ENCODE peak calls at places on chromosomes 1 and 21, in six cellular contexts. N, J, X, F, S and O are unnamed samples.

GRCh38 chr1:64082459-64082858 is 121.0 kb upstream of the UBE2U start:
- DNase-seq in X (no peak), F (no peak), S (no peak), N (no peak), J (no peak), O (no peak)

GRCh38 chr1:17012775-17013501 is 1.2 kb upstream of the ATP13A2 start:
- DNase-seq in J (no peak), F (no peak), X (peak), N (no peak), S (peak), O (peak)

GRCh38 chr1:74368335-74368734 is 133.1 kb downstream of the TNNI3K start:
- DNase-seq in F (no peak), X (no peak), J (no peak), N (no peak), S (no peak), O (no peak)

GRCh38 chr1:209825591-209826433 is 2.0 kb upstream of the UTP25 start:
- DNase-seq in F (no peak), S (no peak), X (no peak), J (peak), N (no peak), O (no peak)

GRCh38 chr1:82486969-82487368 is 686.2 kb downstream of the ADGRL2 start:
- DNase-seq in S (no peak), F (no peak), J (no peak), X (no peak), N (no peak), O (no peak)

GRCh38 chr1:244010191-244010590 is 40.9 kb upstream of the ZBTB18 start:
- DNase-seq in X (no peak), N (no peak), S (peak), J (no peak), F (no peak), O (no peak)

GRCh38 chr1:44803312-44804095 is 3.3 kb downstream of the PLK3 start:
- DNase-seq in J (no peak), N (no peak), X (peak), F (no peak), S (no peak), O (peak)

GRCh38 chr1:53731779-53732305 is 7.1 kb downstream of the GLIS1 start:
- DNase-seq in J (no peak), S (no peak), N (no peak), X (no peak), F (no peak), O (no peak)

GRCh38 chr1:27966402-27967105 is 6.8 kb downstream of the XKR8 start:
- DNase-seq in F (no peak), X (no peak), N (no peak), S (no peak), J (no peak), O (no peak)

GRCh38 chr1:15684468-15685283 is 556 bp downstream of the PLEKHM2 start:
- DNase-seq in F (peak), J (peak), N (peak), S (peak), X (peak), O (peak)

GRCh38 chr21:45128613-45129226 is 54.3 kb downstream of the ADARB1 start:
- DNase-seq in F (peak), J (peak), N (peak), S (peak), X (peak), O (peak)

GRCh38 chr1:180257028-180257386 is 26.9 kb downstream of the LHX4 start:
- DNase-seq in S (no peak), J (no peak), F (no peak), N (no peak), X (no peak), O (no peak)

GRCh38 chr1:151144474-151145157 is 1.8 kb downstream of the SEMA6C start:
- DNase-seq in N (no peak), F (peak), J (no peak), X (no peak), S (peak), O (no peak)

GRCh38 chr1:50174101-50174500 is 65.4 kb downstream of the ELAVL4 start:
- DNase-seq in X (no peak), N (no peak), J (no peak), S (no peak), F (no peak), O (no peak)

GRCh38 chr1:119160851-119161250 is 20.4 kb upstream of the WARS2 start:
- DNase-seq in J (no peak), N (no peak), X (no peak), S (no peak), F (no peak), O (no peak)

GRCh38 chr1:230713915-230714764 is at the start of gene AGT:
- DNase-seq in N (peak), J (peak), F (peak), S (peak), X (no peak), O (no peak)

GRCh38 chr1:160629286-160630210 is 17.3 kb downstream of the SLAMF1 start:
- DNase-seq in J (no peak), N (peak), S (no peak), X (peak), F (no peak), O (no peak)

GRCh38 chr21:43325968-43326367 is 101.0 kb downstream of the SIK1 start:
- DNase-seq in S (no peak), N (no peak), J (no peak), F (no peak), X (no peak), O (no peak)

GRCh38 chr1:26110731-26111529 is 694 bp upstream of the PDIK1L start:
- DNase-seq in X (peak), N (peak), J (peak), S (peak), F (peak), O (peak)

GRCh38 chr1:185774384-185774783 is 40.2 kb downstream of the HMCN1 start:
- DNase-seq in S (no peak), J (no peak), N (no peak), F (no peak), X (no peak), O (no peak)

GRCh38 chr1:175354080-175354479 is 161.5 kb upstream of the KIAA0040 start:
- DNase-seq in J (no peak), F (no peak), N (no peak), X (no peak), S (no peak), O (no peak)

GRCh38 chr1:109980324-109981127 is 4.0 kb upstream of the AHCYL1 start:
- DNase-seq in S (peak), X (peak), J (peak), F (peak), N (no peak), O (peak)

GRCh38 chr1:155977607-155978324 is 581 bp downstream of the ARHGEF2 start:
- DNase-seq in S (peak), J (peak), X (no peak), F (peak), N (peak), O (peak)

GRCh38 chr1:29362116-29362515 is 125.8 kb downstream of the PTPRU start:
- DNase-seq in J (no peak), X (no peak), F (no peak), S (no peak), N (no peak), O (no peak)

GRCh38 chr1:35269190-35269988 is 880 bp downstream of the ZMYM4 start:
- DNase-seq in N (no peak), J (peak), X (no peak), S (no peak), F (peak), O (no peak)

GRCh38 chr1:29634324-29635072 is 398.2 kb downstream of the PTPRU start:
- DNase-seq in S (no peak), N (no peak), J (no peak), X (no peak), F (no peak), O (no peak)

GRCh38 chr1:175376194-175376593 is 183.6 kb upstream of the KIAA0040 start:
- DNase-seq in N (no peak), F (no peak), S (peak), X (no peak), J (no peak), O (no peak)

GRCh38 chr1:150024156-150024555 is 13.6 kb upstream of the OTUD7B start:
- DNase-seq in F (no peak), S (no peak), J (no peak), N (no peak), X (no peak), O (no peak)

GRCh38 chr1:246383791-246384190 is 123.3 kb downstream of the SMYD3 start:
- DNase-seq in F (no peak), J (no peak), N (no peak), S (no peak), X (no peak), O (no peak)

GRCh38 chr1:62725981-62726588 is 37.9 kb upstream of the DOCK7 start:
- DNase-seq in S (no peak), N (no peak), J (no peak), F (no peak), X (no peak), O (no peak)

GRCh38 chr1:233719626-233720334 is 105.9 kb downstream of the KCNK1 start:
- DNase-seq in X (no peak), N (peak), J (no peak), S (no peak), F (peak), O (no peak)

GRCh38 chr1:168520832-168521231 is 23.0 kb downstream of the XCL2 start:
- DNase-seq in X (no peak), S (no peak), N (no peak), J (no peak), F (no peak), O (no peak)

GRCh38 chr1:203492486-203493130 is 1.3 kb upstream of the OPTC start:
- DNase-seq in S (no peak), X (no peak), J (no peak), N (no peak), F (no peak), O (no peak)

GRCh38 chr1:159492575-159493323 is 43.1 kb downstream of the OR10J5 start:
- DNase-seq in S (no peak), J (no peak), F (no peak), N (no peak), X (no peak), O (no peak)

GRCh38 chr1:161114556-161114955 is 3.3 kb downstream of the PFDN2 start:
- DNase-seq in S (no peak), F (no peak), J (no peak), N (no peak), X (no peak), O (no peak)

DNA sequence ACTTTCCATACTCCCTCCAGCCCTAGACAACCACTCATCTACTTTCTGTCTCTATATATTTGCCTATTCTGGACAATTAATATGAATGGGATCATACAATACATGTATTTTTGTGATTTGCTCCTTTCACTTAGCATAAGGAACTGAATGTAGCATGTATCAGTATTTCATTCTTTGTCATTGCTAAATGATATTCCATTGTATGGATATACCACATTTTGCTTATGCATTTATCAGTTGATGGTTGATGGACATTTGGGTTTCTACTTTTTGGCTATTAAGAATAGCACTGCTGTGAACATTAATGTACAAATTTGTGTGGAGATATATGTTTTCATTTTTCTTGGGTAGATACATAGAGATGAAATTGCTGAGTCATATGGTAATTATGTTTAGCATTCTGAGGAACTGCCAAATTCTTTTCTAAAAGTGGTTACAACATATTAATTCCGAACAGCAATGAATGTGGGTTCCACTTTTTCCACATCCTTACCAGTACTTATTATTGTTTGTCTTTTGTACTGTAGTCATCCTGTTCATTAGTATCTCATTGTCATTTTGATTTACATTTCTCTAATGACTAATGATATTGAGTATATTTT is 121.0 kb downstream of the LRRC40 start:
- DNase-seq in F (no peak), N (no peak), S (no peak), J (no peak), X (no peak), O (no peak)
- H3K27ac ChIP-seq in F (no peak), N (no peak), S (no peak), J (no peak), X (no peak), O (no peak)

GRCh38 chr1:46401514-46401913 is 7.4 kb downstream of the FAAH start:
- DNase-seq in X (no peak), N (no peak), F (no peak), S (no peak), J (no peak), O (no peak)
- H3K4me3 ChIP-seq in X (peak), N (no peak), F (no peak), S (no peak), J (no peak), O (no peak)

GRCh38 chr1:61210435-61211012 is 128.2 kb downstream of the NFIA start:
- DNase-seq in J (no peak), X (no peak), N (no peak), S (no peak), F (no peak), O (no peak)
- TF ChIP-seq CTCF in J (no peak), X (no peak), N (no peak), S (peak), F (no peak), O (no peak)

GRCh38 chr1:224526771-224527170 is 89.3 kb upstream of the CNIH3 start:
- DNase-seq in X (no peak), J (no peak), N (no peak), F (no peak), S (no peak), O (no peak)
- H3K27ac ChIP-seq in X (no peak), J (no peak), N (no peak), F (no peak), S (no peak), O (no peak)

DNA sequence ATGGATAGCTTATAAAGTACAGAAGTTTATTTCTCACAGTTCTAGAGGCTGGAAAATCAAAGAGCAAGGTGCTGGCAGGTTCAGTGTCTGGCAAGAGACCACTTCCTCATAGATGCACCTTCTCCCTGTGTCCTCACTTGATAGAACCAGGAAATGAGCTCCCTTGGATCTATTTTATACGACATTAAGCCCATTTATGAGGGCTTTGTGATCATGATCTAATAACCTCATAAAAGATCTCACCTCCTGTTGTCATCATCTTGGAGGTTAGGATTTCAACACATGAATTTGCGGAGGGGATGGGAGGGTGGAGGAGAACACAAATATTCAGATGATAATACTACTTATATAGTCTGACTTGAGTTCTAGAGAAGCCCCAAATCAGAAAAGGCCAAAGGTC is 222.1 kb upstream of the SNX7 start:
- DNase-seq in X (no peak), J (no peak), S (no peak), F (no peak), N (no peak), O (no peak)
- H3K4me3 ChIP-seq in X (no peak), J (no peak), S (no peak), F (no peak), N (no peak), O (no peak)

DNA sequence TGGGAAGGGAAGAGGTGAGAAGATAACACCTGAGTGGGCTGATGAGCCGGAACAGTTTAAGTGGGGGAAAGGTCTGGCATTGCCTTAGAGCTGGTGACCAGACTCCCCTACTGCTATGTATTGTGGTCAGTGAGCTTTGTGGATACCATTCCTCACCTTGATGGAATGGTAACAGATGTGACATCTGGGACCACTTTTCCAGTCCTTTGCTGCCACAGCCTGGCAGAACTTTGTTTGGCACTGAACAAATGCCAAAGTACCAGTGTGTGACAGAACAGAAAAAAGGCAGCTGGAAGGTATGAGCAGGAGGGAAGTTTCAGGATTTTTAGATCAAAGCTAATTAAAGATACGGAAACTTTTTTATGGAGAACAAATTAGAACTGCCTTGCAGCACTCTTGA is 6.2 kb downstream of the MED8 start:
- DNase-seq in N (no peak), J (no peak), F (no peak), S (no peak), X (no peak), O (no peak)
- TF ChIP-seq CTCF in N (no peak), J (no peak), F (no peak), S (peak), X (peak), O (no peak)

DNA sequence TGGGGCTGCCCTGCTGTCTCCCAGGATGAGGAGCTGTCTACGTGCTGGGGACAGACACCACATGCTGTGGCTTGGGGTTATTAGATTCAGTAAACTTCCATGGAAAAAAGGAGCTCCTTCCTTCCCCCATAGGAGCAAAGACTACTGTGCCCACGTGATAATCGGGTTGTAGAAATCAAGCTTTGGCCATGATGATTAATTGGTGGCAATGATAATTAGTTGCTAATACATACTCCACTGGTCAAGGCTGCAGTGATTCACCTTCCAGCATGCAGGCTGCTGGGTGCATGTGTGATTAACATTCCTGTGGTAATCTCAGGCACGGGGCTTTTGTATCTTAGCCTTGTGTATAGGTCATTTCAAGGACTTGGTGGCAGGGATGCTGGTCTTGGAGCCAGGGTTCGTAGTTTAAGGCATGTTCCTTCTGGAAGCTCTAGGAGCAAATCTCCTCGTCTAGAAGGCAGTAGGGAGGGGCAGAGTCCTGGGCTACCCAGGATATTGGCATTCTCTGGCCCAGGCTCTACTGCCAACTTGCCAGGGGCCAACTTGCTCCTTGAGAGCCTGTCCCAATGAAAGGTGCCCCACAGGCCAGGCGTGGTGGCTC is 41.4 kb downstream of the TMCO4 start:
- DNase-seq in N (no peak), F (peak), J (no peak), X (no peak), S (peak), O (peak)
- H3K27ac ChIP-seq in N (no peak), F (no peak), J (no peak), X (no peak), S (no peak), O (no peak)

GRCh38 chr1:90711696-90712095 is 5.4 kb downstream of the BARHL2 start:
- DNase-seq in F (no peak), S (no peak), X (no peak), N (no peak), J (no peak), O (no peak)
- H3K4me3 ChIP-seq in F (no peak), S (no peak), X (no peak), N (no peak), J (no peak), O (no peak)